ENCODE peak calls at places on chromosomes 5 and 9, in five cellular contexts. X is psoas muscle, J is Calu3, H is fibroblast of mammary gland, B is lung. F is an unnamed sample.

GRCh38 chr9:101498323-101498722 is 35.3 kb upstream of the RNF20 start:
- DNase-seq in B (no peak), H (no peak), J (no peak), X (no peak), F (no peak)

GRCh38 chr9:129990269-129991005 is 52.6 kb downstream of the FNBP1 start:
- DNase-seq in X (no peak), B (no peak), H (no peak), J (no peak), F (no peak)

GRCh38 chr9:4555251-4555650 is 65.0 kb downstream of the SLC1A1 start:
- DNase-seq in J (no peak), B (no peak), H (peak; percentile 39), X (no peak), F (peak; percentile 28)

GRCh38 chr5:112637343-112637742 is 100.3 kb upstream of the APC start:
- DNase-seq in B (no peak), H (peak; percentile 2), J (no peak), X (no peak), F (no peak)

GRCh38 chr9:79196606-79197005 is 375.2 kb upstream of the TLE4 start:
- DNase-seq in X (no peak), J (no peak), B (no peak), H (peak; percentile 61), F (no peak)

GRCh38 chr5:1542011-1542410 is 18.3 kb upstream of the LPCAT1 start:
- DNase-seq in X (no peak), B (peak; percentile 20), J (no peak), H (no peak), F (no peak)

GRCh38 chr9:4604678-4605095 is 57.4 kb upstream of the PLPP6 start:
- DNase-seq in H (peak; percentile 74), J (peak; percentile 74), X (no peak), B (peak; percentile 71), F (peak; percentile 20)

GRCh38 chr5:95178046-95178651 is 106.7 kb downstream of the MCTP1 start:
- DNase-seq in X (no peak), H (peak; percentile 10), B (no peak), J (peak; percentile 12), F (no peak)

GRCh38 chr9:87109851-87110250 is 162.5 kb upstream of the GAS1 start:
- DNase-seq in J (no peak), X (no peak), B (no peak), H (peak; percentile 88), F (no peak)

GRCh38 chr9:122340161-122340560 is 30.7 kb upstream of the PTGS1 start:
- DNase-seq in B (no peak), H (no peak), J (no peak), X (no peak), F (no peak)

GRCh38 chr5:150036513-150036912 is 36.0 kb downstream of the HMGXB3 start:
- DNase-seq in B (no peak), H (peak; percentile 100), X (peak; percentile 76), J (no peak), F (no peak)

GRCh38 chr5:24783596-24783995 is 138.8 kb upstream of the CDH10 start:
- DNase-seq in J (no peak), B (no peak), H (no peak), X (no peak), F (no peak)

GRCh38 chr5:133365326-133365725 is 247.0 kb downstream of the FSTL4 start:
- DNase-seq in B (no peak), X (no peak), H (no peak), J (peak; percentile 25), F (no peak)
- TF ChIP-seq CTCF in B (no peak), X (no peak), H (peak; percentile 29), J (peak; percentile 51), F (no peak)

DNA sequence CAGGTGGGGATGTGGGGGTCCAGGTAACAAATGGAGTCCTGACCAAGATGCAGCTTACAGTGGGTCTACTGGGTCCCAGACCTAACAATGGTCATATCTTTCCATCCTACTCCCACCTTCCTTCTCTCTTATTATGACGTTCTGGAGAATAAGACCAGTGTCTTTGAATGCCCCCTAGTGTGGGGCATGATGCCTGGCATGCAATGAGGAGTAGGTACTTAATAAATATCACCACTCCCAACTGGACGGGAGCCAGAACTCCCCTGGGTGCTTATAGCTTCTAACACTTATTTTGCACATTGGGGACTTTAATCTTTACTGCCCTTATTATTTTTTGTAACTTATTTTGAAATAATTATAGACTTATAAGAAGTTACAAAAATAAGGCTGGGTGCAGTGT is 98.2 kb downstream of the NDFIP1 start:
- DNase-seq in X (no peak), J (no peak), H (no peak), B (no peak), F (no peak)
- TF ChIP-seq CTCF in X (no peak), J (no peak), H (peak; percentile 12), B (no peak), F (no peak)

GRCh38 chr9:76401580-76402354 is 7.5 kb upstream of the RFK start:
- DNase-seq in B (no peak), J (no peak), X (no peak), H (peak; percentile 48), F (no peak)
- TF ChIP-seq CTCF in B (no peak), J (no peak), X (no peak), H (no peak), F (no peak)

GRCh38 chr5:61472172-61472958 is 140.3 kb downstream of the ZSWIM6 start:
- DNase-seq in B (no peak), H (no peak), X (no peak), J (no peak), F (no peak)

GRCh38 chr5:61474746-61475145 is 142.7 kb downstream of the ZSWIM6 start:
- DNase-seq in B (no peak), H (no peak), X (no peak), J (no peak), F (no peak)

GRCh38 chr5:61468483-61468865 is 136.4 kb downstream of the ZSWIM6 start:
- DNase-seq in X (no peak), B (no peak), H (no peak), J (no peak), F (no peak)

GRCh38 chr5:61467766-61468482 is 135.9 kb downstream of the ZSWIM6 start:
- DNase-seq in J (no peak), B (no peak), H (peak; percentile 37), X (no peak), F (no peak)

DNA sequence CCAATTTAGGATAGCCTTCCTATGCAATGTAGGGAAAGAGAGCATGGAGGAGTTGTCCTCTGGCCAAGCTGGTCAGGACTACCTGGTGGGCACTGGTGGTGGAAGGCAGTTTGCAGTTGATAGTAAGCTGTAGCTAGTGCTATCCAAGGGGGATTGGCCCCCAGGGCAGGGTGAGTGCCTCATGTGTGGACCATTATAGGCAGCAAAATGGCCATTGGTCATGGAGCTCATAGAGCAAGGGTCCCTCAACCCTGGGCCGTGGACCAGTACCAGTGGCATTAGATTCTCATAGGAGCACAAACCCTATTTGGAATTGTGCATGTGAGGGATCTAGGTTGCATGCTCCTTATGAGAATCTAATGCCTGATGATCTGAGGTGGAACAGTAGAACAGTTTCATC is 139.3 kb downstream of the ZSWIM6 start:
- DNase-seq in H (no peak), X (no peak), B (no peak), J (no peak), F (no peak)
- TF ChIP-seq CTCF in H (no peak), X (no peak), B (no peak), J (no peak), F (no peak)

F was measured in CD4-positive, alpha-beta T cell.